ENCODE peak calls at places on chromosomes 6 and 20, in six cellular contexts. C, P, O, X, D and R are unnamed samples.

GRCh38 chr6:36873612-36874011 is 991 bp downstream of the PPIL1 start:
- DNase-seq in C (no peak), P (no peak), O (no peak), X (no peak), D (no peak), R (no peak)

GRCh38 chr20:17905544-17905943 is 63.0 kb downstream of the SNX5 start:
- DNase-seq in C (no peak), P (no peak), O (no peak), X (no peak), D (no peak), R (no peak)

GRCh38 chr20:6746901-6747609 is 20.4 kb upstream of the BMP2 start:
- DNase-seq in C (no peak), P (no peak), O (peak), X (no peak), D (no peak), R (no peak)

GRCh38 chr20:62507991-62508640 is 32.3 kb upstream of the GATA5 start:
- DNase-seq in C (no peak), P (no peak), O (no peak), X (no peak), D (no peak), R (no peak)

GRCh38 chr6:98657764-98658163 is 176.6 kb upstream of the POU3F2 start:
- DNase-seq in C (no peak), P (no peak), O (peak), X (no peak), D (no peak), R (peak)

GRCh38 chr20:35734777-35735649 is 7.0 kb downstream of the RBM39 start:
- DNase-seq in C (no peak), P (no peak), O (no peak), X (no peak), D (no peak), R (no peak)

GRCh38 chr20:58880994-58881752 is 28.7 kb downstream of the GNAS start:
- DNase-seq in C (no peak), P (no peak), O (no peak), X (no peak), D (no peak), R (no peak)

GRCh38 chr6:91566467-91566866 is 979.6 kb upstream of the MAP3K7 start:
- DNase-seq in C (no peak), P (no peak), O (peak), X (no peak), D (no peak), R (no peak)

GRCh38 chr20:1971893-1972586 is 21.8 kb downstream of the PDYN start:
- DNase-seq in C (no peak), P (no peak), O (no peak), X (no peak), D (no peak), R (no peak)

GRCh38 chr6:46410330-46410953 is 80.8 kb downstream of the RCAN2 start:
- DNase-seq in C (no peak), P (peak), O (peak), X (peak), D (peak), R (peak)

GRCh38 chr20:634526-634925 is 18.5 kb downstream of the SRXN1 start:
- DNase-seq in C (no peak), P (no peak), O (no peak), X (peak), D (no peak), R (no peak)

GRCh38 chr20:35474504-35474903 is 19.1 kb downstream of the CEP250 start:
- DNase-seq in C (no peak), P (no peak), O (no peak), X (no peak), D (no peak), R (no peak)

GRCh38 chr6:73264446-73264845 is 1.4 kb upstream of the KHDC1 start:
- DNase-seq in C (no peak), P (no peak), O (no peak), X (no peak), D (no peak), R (no peak)

GRCh38 chr6:148407372-148407771 is 64.7 kb downstream of the SASH1 start:
- DNase-seq in C (peak), P (peak), O (peak), X (no peak), D (peak), R (peak)

GRCh38 chr20:45998761-45999160 is 9.9 kb upstream of the MMP9 start:
- DNase-seq in C (no peak), P (no peak), O (no peak), X (no peak), D (no peak), R (no peak)

GRCh38 chr20:59831901-59832240 is 101.6 kb downstream of the SYCP2 start:
- DNase-seq in C (no peak), P (peak), O (no peak), X (no peak), D (no peak), R (no peak)

GRCh38 chr6:170429457-170429856 is 122.9 kb downstream of the FAM120B start:
- DNase-seq in C (no peak), P (peak), O (no peak), X (no peak), D (no peak), R (peak)

GRCh38 chr20:45463709-45464108 is 5.8 kb upstream of the WFDC2 start:
- DNase-seq in C (no peak), P (no peak), O (no peak), X (no peak), D (no peak), R (no peak)

GRCh38 chr6:70700922-70701876 is 33.5 kb downstream of the SMAP1 start:
- DNase-seq in C (no peak), P (no peak), O (no peak), X (no peak), D (no peak), R (no peak)

GRCh38 chr6:166143011-166143410 is 24.6 kb downstream of the TBXT start:
- DNase-seq in C (no peak), P (no peak), O (no peak), X (no peak), D (no peak), R (peak)

GRCh38 chr6:42140051-42140450 is 2.4 kb downstream of the C6orf132 start:
- DNase-seq in C (peak), P (peak), O (no peak), X (no peak), D (peak), R (no peak)

GRCh38 chr6:142695016-142695415 is 250.0 kb downstream of the HIVEP2 start:
- DNase-seq in C (no peak), P (no peak), O (peak), X (no peak), D (no peak), R (no peak)

GRCh38 chr20:51385941-51386530 is 156.5 kb downstream of the NFATC2 start:
- DNase-seq in C (no peak), P (peak), O (peak), X (no peak), D (peak), R (peak)

GRCh38 chr6:71228461-71229041 is 60.1 kb upstream of the OGFRL1 start:
- DNase-seq in C (no peak), P (peak), O (peak), X (no peak), D (peak), R (peak)

GRCh38 chr20:13261460-13262301 is 40.6 kb downstream of the ISM1 start:
- DNase-seq in C (peak), P (peak), O (peak), X (no peak), D (no peak), R (peak)

GRCh38 chr6:42224222-42225042 is 6.8 kb upstream of the MRPS10 start:
- DNase-seq in C (peak), P (peak), O (peak), X (no peak), D (peak), R (peak)

GRCh38 chr6:42742116-42742894 is 3.6 kb downstream of the TBCC start:
- DNase-seq in C (no peak), P (peak), O (peak), X (no peak), D (no peak), R (peak)

GRCh38 chr20:64232794-64233193 is 22.8 kb upstream of the PCMTD2 start:
- DNase-seq in C (no peak), P (no peak), O (no peak), X (no peak), D (no peak), R (no peak)

GRCh38 chr6:15305909-15306308 is 60.0 kb downstream of the JARID2 start:
- DNase-seq in C (no peak), P (no peak), O (no peak), X (no peak), D (no peak), R (no peak)

GRCh38 chr6:134437376-134437775 is 119.5 kb upstream of the SGK1 start:
- DNase-seq in C (no peak), P (no peak), O (peak), X (no peak), D (peak), R (peak)

GRCh38 chr6:157530126-157530525 is 149.1 kb downstream of the ZDHHC14 start:
- DNase-seq in C (no peak), P (no peak), O (no peak), X (no peak), D (no peak), R (peak)

GRCh38 chr6:163263998-163264661 is 150.4 kb upstream of the QKI start:
- DNase-seq in C (no peak), P (no peak), O (no peak), X (peak), D (no peak), R (no peak)

GRCh38 chr6:136063095-136063494 is 187.0 kb downstream of the MTFR2 start:
- DNase-seq in C (no peak), P (peak), O (peak), X (no peak), D (peak), R (peak)